ENCODE peak calls at places on chromosomes 6 and 20, in ten cellular contexts. G, I, K, B, S, J, A, R, F and V are unnamed samples.
A peak's percentile ranks its signal among the peaks of the same experiment; 100 is the strongest.

GRCh38 chr6:43933111-43933885 is 163.3 kb downstream of the VEGFA start:
- DNase-seq in G (no peak), J (no peak), F (no peak), I (peak; percentile 41), K (peak; percentile 15), B (no peak), A (no peak), R (no peak), S (no peak), V (peak; percentile 82)

GRCh38 chr20:39986231-39986904 is 702.7 kb downstream of the MAFB start:
- DNase-seq in K (no peak), J (no peak), I (peak; percentile 92), S (peak; percentile 80), F (peak; percentile 53), B (no peak), G (peak; percentile 74), R (no peak), A (no peak), V (peak; percentile 9)

GRCh38 chr6:158011980-158012566 is 30.4 kb downstream of the SYNJ2 start:
- DNase-seq in K (peak; percentile 71), A (no peak), J (no peak), R (no peak), I (peak; percentile 39), B (no peak), F (no peak), S (peak; percentile 5), G (no peak), V (no peak)

GRCh38 chr20:33104336-33104735 is 24.9 kb downstream of the BPIFB4 start:
- DNase-seq in G (no peak), K (no peak), B (no peak), R (no peak), J (no peak), I (no peak), F (no peak), A (no peak), S (no peak), V (no peak)

GRCh38 chr6:20117474-20117873 is 94.8 kb downstream of the MBOAT1 start:
- DNase-seq in R (no peak), J (no peak), K (no peak), F (no peak), G (no peak), A (no peak), B (no peak), I (no peak), S (no peak), V (no peak)

GRCh38 chr20:35329435-35330139 is 37.4 kb upstream of the FAM83C start:
- DNase-seq in B (no peak), K (peak; percentile 65), R (no peak), I (no peak), S (no peak), F (peak; percentile 39), J (no peak), G (peak; percentile 51), A (no peak), V (no peak)

GRCh38 chr20:58212636-58213035 is 15.8 kb downstream of the ANKRD60 start:
- DNase-seq in I (no peak), F (no peak), A (no peak), K (peak; percentile 72), G (no peak), S (no peak), R (no peak), J (no peak), B (no peak), V (no peak)

GRCh38 chr6:21748343-21749063 is 155.0 kb downstream of the SOX4 start:
- DNase-seq in R (no peak), F (peak; percentile 22), B (no peak), S (no peak), G (peak; percentile 66), J (no peak), K (peak; percentile 46), A (peak; percentile 31), I (no peak), V (no peak)

GRCh38 chr6:34556031-34556471 is at the start of gene SPDEF:
- DNase-seq in F (no peak), G (no peak), R (no peak), A (no peak), I (no peak), S (no peak), B (no peak), J (no peak), K (peak; percentile 70), V (no peak)

GRCh38 chr20:64001607-64002011 is 20.7 kb downstream of the PRPF6 start:
- DNase-seq in R (no peak), F (no peak), B (no peak), S (no peak), J (no peak), K (no peak), A (peak; percentile 91), I (no peak), G (no peak), V (no peak)

GRCh38 chr6:2589171-2589661 is 161.5 kb downstream of the MYLK4 start:
- DNase-seq in A (no peak), I (no peak), K (no peak), R (no peak), J (no peak), G (no peak), S (no peak), B (peak; percentile 72), F (no peak), V (no peak)

GRCh38 chr20:3071610-3072529 is at the start of gene OXT:
- DNase-seq in G (peak; percentile 50), K (peak; percentile 36), F (no peak), A (no peak), S (peak; percentile 68), B (no peak), I (no peak), R (no peak), J (peak; percentile 62), V (no peak)

GRCh38 chr6:150560004-150560883 is 39.4 kb upstream of the PLEKHG1 start:
- DNase-seq in J (no peak), I (no peak), G (no peak), K (no peak), A (no peak), R (no peak), B (no peak), S (no peak), F (no peak), V (no peak)

GRCh38 chr20:2816583-2817340 is 598 bp downstream of the TMEM239 start:
- DNase-seq in R (no peak), A (no peak), J (no peak), S (no peak), G (no peak), F (no peak), B (no peak), I (no peak), K (peak; percentile 41), V (no peak)

GRCh38 chr20:58891076-58891685 is 38.7 kb downstream of the GNAS start:
- DNase-seq in K (peak; percentile 93), G (peak; percentile 82), A (peak; percentile 55), B (no peak), I (peak; percentile 93), S (peak; percentile 85), F (peak; percentile 76), J (peak; percentile 65), R (peak; percentile 38), V (peak; percentile 64)

GRCh38 chr6:139373154-139373927 is 1.1 kb downstream of the CITED2 start:
- DNase-seq in R (peak; percentile 84), B (peak; percentile 92), K (peak; percentile 79), A (peak; percentile 57), G (peak; percentile 79), F (peak; percentile 76), I (peak; percentile 82), J (peak; percentile 52), S (peak; percentile 79), V (peak; percentile 36)

GRCh38 chr6:441126-441920 is 49.8 kb downstream of the IRF4 start:
- DNase-seq in I (no peak), R (no peak), A (no peak), G (no peak), B (no peak), F (no peak), K (no peak), J (no peak), S (no peak), V (no peak)

GRCh38 chr6:158599635-158600034 is 39.7 kb downstream of the TMEM181 start:
- DNase-seq in G (no peak), I (no peak), K (no peak), J (no peak), F (no peak), S (no peak), R (no peak), B (no peak), A (no peak), V (no peak)

GRCh38 chr20:14477125-14477524 is 139.7 kb upstream of the FLRT3 start:
- DNase-seq in G (peak; percentile 92), A (no peak), F (peak; percentile 56), J (no peak), K (no peak), I (no peak), S (no peak), R (no peak), B (no peak), V (peak; percentile 3)

GRCh38 chr6:2763876-2764540 is 1.2 kb upstream of the WRNIP1 start:
- DNase-seq in F (no peak), R (no peak), G (no peak), A (no peak), K (peak; percentile 21), J (no peak), B (no peak), S (peak; percentile 48), I (peak; percentile 72), V (no peak)

GRCh38 chr6:78599526-78599925 is 267.8 kb upstream of the IRAK1BP1 start:
- DNase-seq in F (peak; percentile 34), S (no peak), G (peak; percentile 40), K (no peak), B (no peak), J (no peak), R (peak; percentile 3), I (no peak), A (no peak), V (no peak)

GRCh38 chr6:25788305-25788922 is 33.9 kb downstream of the SLC17A4 start:
- DNase-seq in J (peak; percentile 10), I (no peak), B (no peak), G (peak; percentile 70), R (peak; percentile 39), F (peak; percentile 60), S (no peak), A (no peak), K (peak; percentile 52), V (peak; percentile 22)

GRCh38 chr6:32127409-32127716 is 683 bp downstream of the ATF6B start:
- DNase-seq in A (no peak), K (no peak), R (no peak), F (no peak), J (no peak), S (no peak), B (no peak), I (no peak), G (no peak), V (no peak)

GRCh38 chr6:119124079-119124824 is 45.8 kb upstream of the FAM184A start:
- DNase-seq in J (no peak), F (no peak), S (no peak), B (no peak), A (no peak), G (no peak), I (no peak), R (no peak), K (no peak), V (no peak)